ENCODE peak calls at places on chromosomes 13 and 19, in seven cellular contexts. One of them, this sample, is unnamed.

GRCh38 chr19:33564836-33565338 is 43.3 kb upstream of the PEPD start:
- DNase-seq in stimulated activated CD4-positive, alpha-beta T cell treated with anti-CD3 and anti-CD28 coated beads, Interleukin-1b, Interleukin-23, amount 100 ng/mL, for 24 hours: no peak
- DNase-seq in activated CD4-positive, alpha-beta T cell treated with anti-CD3 and anti-CD28 coated beads for 36 hours: no peak
- DNase-seq in neuronal stem cell: no peak
- DNase-seq in GM23248: no peak
- DNase-seq in AG09319: no peak
- DNase-seq in SHP77: no peak
- DNase-seq in this sample: no peak

GRCh38 chr19:37977391-37977790 is 70.4 kb downstream of the SIPA1L3 start:
- DNase-seq in SHP77: no peak
- DNase-seq in neuronal stem cell: no peak
- DNase-seq in AG09319: no peak
- DNase-seq in activated CD4-positive, alpha-beta T cell treated with anti-CD3 and anti-CD28 coated beads for 36 hours: no peak
- DNase-seq in GM23248: no peak
- DNase-seq in stimulated activated CD4-positive, alpha-beta T cell treated with anti-CD3 and anti-CD28 coated beads, Interleukin-1b, Interleukin-23, amount 100 ng/mL, for 24 hours: no peak
- DNase-seq in this sample: no peak

GRCh38 chr19:39428309-39429112 is 7.2 kb downstream of the RPS16 start:
- DNase-seq in activated CD4-positive, alpha-beta T cell treated with anti-CD3 and anti-CD28 coated beads for 36 hours: no peak
- DNase-seq in GM23248: peak
- DNase-seq in neuronal stem cell: peak
- DNase-seq in SHP77: no peak
- DNase-seq in AG09319: no peak
- DNase-seq in stimulated activated CD4-positive, alpha-beta T cell treated with anti-CD3 and anti-CD28 coated beads, Interleukin-1b, Interleukin-23, amount 100 ng/mL, for 24 hours: no peak
- DNase-seq in this sample: peak

GRCh38 chr13:71730267-71730666 is 136.7 kb downstream of the DACH1 start:
- DNase-seq in activated CD4-positive, alpha-beta T cell treated with anti-CD3 and anti-CD28 coated beads for 36 hours: no peak
- DNase-seq in stimulated activated CD4-positive, alpha-beta T cell treated with anti-CD3 and anti-CD28 coated beads, Interleukin-1b, Interleukin-23, amount 100 ng/mL, for 24 hours: no peak
- DNase-seq in AG09319: no peak
- DNase-seq in SHP77: no peak
- DNase-seq in neuronal stem cell: no peak
- DNase-seq in GM23248: no peak
- DNase-seq in this sample: no peak

GRCh38 chr19:19822148-19822429 is 539 bp upstream of the ZNF506 start:
- DNase-seq in AG09319: no peak
- DNase-seq in GM23248: peak
- DNase-seq in SHP77: no peak
- DNase-seq in stimulated activated CD4-positive, alpha-beta T cell treated with anti-CD3 and anti-CD28 coated beads, Interleukin-1b, Interleukin-23, amount 100 ng/mL, for 24 hours: no peak
- DNase-seq in neuronal stem cell: no peak
- DNase-seq in activated CD4-positive, alpha-beta T cell treated with anti-CD3 and anti-CD28 coated beads for 36 hours: peak
- DNase-seq in this sample: no peak

GRCh38 chr13:110557610-110558305 is 3.8 kb downstream of the RAB20 start:
- DNase-seq in neuronal stem cell: no peak
- DNase-seq in AG09319: no peak
- DNase-seq in GM23248: no peak
- DNase-seq in activated CD4-positive, alpha-beta T cell treated with anti-CD3 and anti-CD28 coated beads for 36 hours: no peak
- DNase-seq in stimulated activated CD4-positive, alpha-beta T cell treated with anti-CD3 and anti-CD28 coated beads, Interleukin-1b, Interleukin-23, amount 100 ng/mL, for 24 hours: no peak
- DNase-seq in SHP77: no peak
- DNase-seq in this sample: no peak

GRCh38 chr19:7862413-7862951 is 11.7 kb downstream of the PRR36 start:
- DNase-seq in neuronal stem cell: peak
- DNase-seq in SHP77: no peak
- DNase-seq in GM23248: peak
- DNase-seq in AG09319: no peak
- DNase-seq in stimulated activated CD4-positive, alpha-beta T cell treated with anti-CD3 and anti-CD28 coated beads, Interleukin-1b, Interleukin-23, amount 100 ng/mL, for 24 hours: peak
- DNase-seq in activated CD4-positive, alpha-beta T cell treated with anti-CD3 and anti-CD28 coated beads for 36 hours: peak
- DNase-seq in this sample: no peak

GRCh38 chr13:102993348-102993747 is 72.9 kb downstream of the SLC10A2 start:
- DNase-seq in AG09319: no peak
- DNase-seq in GM23248: no peak
- DNase-seq in neuronal stem cell: no peak
- DNase-seq in activated CD4-positive, alpha-beta T cell treated with anti-CD3 and anti-CD28 coated beads for 36 hours: no peak
- DNase-seq in SHP77: no peak
- DNase-seq in stimulated activated CD4-positive, alpha-beta T cell treated with anti-CD3 and anti-CD28 coated beads, Interleukin-1b, Interleukin-23, amount 100 ng/mL, for 24 hours: no peak
- DNase-seq in this sample: no peak

GRCh38 chr19:48466571-48467325 is 2.4 kb upstream of the CYTH2 start:
- DNase-seq in AG09319: no peak
- DNase-seq in SHP77: peak
- DNase-seq in GM23248: peak
- DNase-seq in activated CD4-positive, alpha-beta T cell treated with anti-CD3 and anti-CD28 coated beads for 36 hours: no peak
- DNase-seq in stimulated activated CD4-positive, alpha-beta T cell treated with anti-CD3 and anti-CD28 coated beads, Interleukin-1b, Interleukin-23, amount 100 ng/mL, for 24 hours: no peak
- DNase-seq in neuronal stem cell: no peak
- DNase-seq in this sample: no peak

GRCh38 chr13:44218501-44219240 is 155.0 kb upstream of the SERP2 start:
- DNase-seq in stimulated activated CD4-positive, alpha-beta T cell treated with anti-CD3 and anti-CD28 coated beads, Interleukin-1b, Interleukin-23, amount 100 ng/mL, for 24 hours: no peak
- DNase-seq in GM23248: no peak
- DNase-seq in neuronal stem cell: no peak
- DNase-seq in activated CD4-positive, alpha-beta T cell treated with anti-CD3 and anti-CD28 coated beads for 36 hours: no peak
- DNase-seq in AG09319: no peak
- DNase-seq in SHP77: peak
- DNase-seq in this sample: no peak

GRCh38 chr13:45392811-45393210 is 25.4 kb downstream of the SLC25A30 start:
- DNase-seq in neuronal stem cell: no peak
- DNase-seq in SHP77: no peak
- DNase-seq in stimulated activated CD4-positive, alpha-beta T cell treated with anti-CD3 and anti-CD28 coated beads, Interleukin-1b, Interleukin-23, amount 100 ng/mL, for 24 hours: no peak
- DNase-seq in activated CD4-positive, alpha-beta T cell treated with anti-CD3 and anti-CD28 coated beads for 36 hours: no peak
- DNase-seq in GM23248: no peak
- DNase-seq in AG09319: no peak
- DNase-seq in this sample: no peak

GRCh38 chr13:48303331-48304131 is at the start of gene RB1:
- DNase-seq in AG09319: peak
- DNase-seq in activated CD4-positive, alpha-beta T cell treated with anti-CD3 and anti-CD28 coated beads for 36 hours: peak
- DNase-seq in stimulated activated CD4-positive, alpha-beta T cell treated with anti-CD3 and anti-CD28 coated beads, Interleukin-1b, Interleukin-23, amount 100 ng/mL, for 24 hours: peak
- DNase-seq in neuronal stem cell: peak
- DNase-seq in GM23248: peak
- DNase-seq in SHP77: peak
- DNase-seq in this sample: peak

GRCh38 chr13:41345921-41346589 is 35.0 kb downstream of the NAA16 start:
- DNase-seq in AG09319: no peak
- DNase-seq in stimulated activated CD4-positive, alpha-beta T cell treated with anti-CD3 and anti-CD28 coated beads, Interleukin-1b, Interleukin-23, amount 100 ng/mL, for 24 hours: no peak
- DNase-seq in neuronal stem cell: no peak
- DNase-seq in SHP77: no peak
- DNase-seq in activated CD4-positive, alpha-beta T cell treated with anti-CD3 and anti-CD28 coated beads for 36 hours: no peak
- DNase-seq in GM23248: no peak
- DNase-seq in this sample: no peak

GRCh38 chr19:53045536-53045935 is 996 bp downstream of the ERVV-2 start:
- DNase-seq in activated CD4-positive, alpha-beta T cell treated with anti-CD3 and anti-CD28 coated beads for 36 hours: no peak
- DNase-seq in stimulated activated CD4-positive, alpha-beta T cell treated with anti-CD3 and anti-CD28 coated beads, Interleukin-1b, Interleukin-23, amount 100 ng/mL, for 24 hours: no peak
- DNase-seq in SHP77: no peak
- DNase-seq in neuronal stem cell: no peak
- DNase-seq in GM23248: no peak
- DNase-seq in AG09319: no peak
- DNase-seq in this sample: no peak

GRCh38 chr19:22438011-22438410 is 15.9 kb upstream of the ZNF98 start:
- DNase-seq in stimulated activated CD4-positive, alpha-beta T cell treated with anti-CD3 and anti-CD28 coated beads, Interleukin-1b, Interleukin-23, amount 100 ng/mL, for 24 hours: no peak
- DNase-seq in AG09319: no peak
- DNase-seq in neuronal stem cell: no peak
- DNase-seq in activated CD4-positive, alpha-beta T cell treated with anti-CD3 and anti-CD28 coated beads for 36 hours: no peak
- DNase-seq in SHP77: no peak
- DNase-seq in GM23248: no peak
- DNase-seq in this sample: no peak

GRCh38 chr19:46351241-46352041 is 4.6 kb downstream of the PPP5C start:
- DNase-seq in AG09319: no peak
- DNase-seq in activated CD4-positive, alpha-beta T cell treated with anti-CD3 and anti-CD28 coated beads for 36 hours: peak
- DNase-seq in GM23248: peak
- DNase-seq in neuronal stem cell: no peak
- DNase-seq in stimulated activated CD4-positive, alpha-beta T cell treated with anti-CD3 and anti-CD28 coated beads, Interleukin-1b, Interleukin-23, amount 100 ng/mL, for 24 hours: no peak
- DNase-seq in SHP77: no peak
- DNase-seq in this sample: no peak

GRCh38 chr19:29880498-29881081 is 61.4 kb upstream of the URI1 start:
- DNase-seq in stimulated activated CD4-positive, alpha-beta T cell treated with anti-CD3 and anti-CD28 coated beads, Interleukin-1b, Interleukin-23, amount 100 ng/mL, for 24 hours: no peak
- DNase-seq in SHP77: no peak
- DNase-seq in neuronal stem cell: no peak
- DNase-seq in GM23248: no peak
- DNase-seq in AG09319: no peak
- DNase-seq in activated CD4-positive, alpha-beta T cell treated with anti-CD3 and anti-CD28 coated beads for 36 hours: no peak
- DNase-seq in this sample: no peak

GRCh38 chr13:48066310-48066989 is 28.5 kb downstream of the MED4 start:
- DNase-seq in GM23248: peak
- DNase-seq in stimulated activated CD4-positive, alpha-beta T cell treated with anti-CD3 and anti-CD28 coated beads, Interleukin-1b, Interleukin-23, amount 100 ng/mL, for 24 hours: no peak
- DNase-seq in AG09319: no peak
- DNase-seq in activated CD4-positive, alpha-beta T cell treated with anti-CD3 and anti-CD28 coated beads for 36 hours: peak
- DNase-seq in neuronal stem cell: no peak
- DNase-seq in SHP77: peak
- DNase-seq in this sample: no peak

GRCh38 chr13:24161010-24161775 is 673 bp downstream of the SPATA13 start:
- DNase-seq in AG09319: no peak
- DNase-seq in activated CD4-positive, alpha-beta T cell treated with anti-CD3 and anti-CD28 coated beads for 36 hours: peak
- DNase-seq in neuronal stem cell: no peak
- DNase-seq in SHP77: no peak
- DNase-seq in GM23248: peak
- DNase-seq in stimulated activated CD4-positive, alpha-beta T cell treated with anti-CD3 and anti-CD28 coated beads, Interleukin-1b, Interleukin-23, amount 100 ng/mL, for 24 hours: peak
- DNase-seq in this sample: no peak

GRCh38 chr13:41543664-41544300 is 86.4 kb downstream of the RGCC start:
- DNase-seq in AG09319: no peak
- DNase-seq in neuronal stem cell: no peak
- DNase-seq in activated CD4-positive, alpha-beta T cell treated with anti-CD3 and anti-CD28 coated beads for 36 hours: no peak
- DNase-seq in SHP77: no peak
- DNase-seq in stimulated activated CD4-positive, alpha-beta T cell treated with anti-CD3 and anti-CD28 coated beads, Interleukin-1b, Interleukin-23, amount 100 ng/mL, for 24 hours: no peak
- DNase-seq in GM23248: no peak
- DNase-seq in this sample: no peak

GRCh38 chr19:33303791-33304759 is 1.7 kb upstream of the CEBPA start:
- DNase-seq in activated CD4-positive, alpha-beta T cell treated with anti-CD3 and anti-CD28 coated beads for 36 hours: no peak
- DNase-seq in AG09319: no peak
- DNase-seq in GM23248: peak
- DNase-seq in neuronal stem cell: no peak
- DNase-seq in stimulated activated CD4-positive, alpha-beta T cell treated with anti-CD3 and anti-CD28 coated beads, Interleukin-1b, Interleukin-23, amount 100 ng/mL, for 24 hours: no peak
- DNase-seq in SHP77: no peak
- DNase-seq in this sample: no peak

GRCh38 chr19:17045907-17046502 is 19.4 kb upstream of the CPAMD8 start:
- DNase-seq in SHP77: no peak
- DNase-seq in AG09319: no peak
- DNase-seq in stimulated activated CD4-positive, alpha-beta T cell treated with anti-CD3 and anti-CD28 coated beads, Interleukin-1b, Interleukin-23, amount 100 ng/mL, for 24 hours: no peak
- DNase-seq in GM23248: no peak
- DNase-seq in activated CD4-positive, alpha-beta T cell treated with anti-CD3 and anti-CD28 coated beads for 36 hours: no peak
- DNase-seq in neuronal stem cell: no peak
- DNase-seq in this sample: no peak

GRCh38 chr19:2422951-2423880 is 4.2 kb downstream of the TIMM13 start:
- DNase-seq in AG09319: no peak
- DNase-seq in stimulated activated CD4-positive, alpha-beta T cell treated with anti-CD3 and anti-CD28 coated beads, Interleukin-1b, Interleukin-23, amount 100 ng/mL, for 24 hours: no peak
- DNase-seq in neuronal stem cell: no peak
- DNase-seq in activated CD4-positive, alpha-beta T cell treated with anti-CD3 and anti-CD28 coated beads for 36 hours: no peak
- DNase-seq in SHP77: no peak
- DNase-seq in GM23248: no peak
- DNase-seq in this sample: no peak

GRCh38 chr13:113836917-113837553 is 26.8 kb downstream of the GAS6 start:
- DNase-seq in SHP77: peak
- DNase-seq in stimulated activated CD4-positive, alpha-beta T cell treated with anti-CD3 and anti-CD28 coated beads, Interleukin-1b, Interleukin-23, amount 100 ng/mL, for 24 hours: no peak
- DNase-seq in AG09319: peak
- DNase-seq in activated CD4-positive, alpha-beta T cell treated with anti-CD3 and anti-CD28 coated beads for 36 hours: no peak
- DNase-seq in GM23248: peak
- DNase-seq in neuronal stem cell: no peak
- DNase-seq in this sample: no peak

GRCh38 chr19:45098521-45099464 is 5.8 kb downstream of the PPP1R37 start:
- DNase-seq in SHP77: no peak
- DNase-seq in neuronal stem cell: no peak
- DNase-seq in activated CD4-positive, alpha-beta T cell treated with anti-CD3 and anti-CD28 coated beads for 36 hours: no peak
- DNase-seq in AG09319: no peak
- DNase-seq in GM23248: peak
- DNase-seq in stimulated activated CD4-positive, alpha-beta T cell treated with anti-CD3 and anti-CD28 coated beads, Interleukin-1b, Interleukin-23, amount 100 ng/mL, for 24 hours: no peak
- DNase-seq in this sample: no peak

GRCh38 chr13:113875829-113876228 is 12.0 kb upstream of the GAS6 start:
- DNase-seq in GM23248: peak
- DNase-seq in stimulated activated CD4-positive, alpha-beta T cell treated with anti-CD3 and anti-CD28 coated beads, Interleukin-1b, Interleukin-23, amount 100 ng/mL, for 24 hours: no peak
- DNase-seq in AG09319: no peak
- DNase-seq in neuronal stem cell: no peak
- DNase-seq in SHP77: no peak
- DNase-seq in activated CD4-positive, alpha-beta T cell treated with anti-CD3 and anti-CD28 coated beads for 36 hours: no peak
- DNase-seq in this sample: no peak